ENCODE peak calls at places on chromosomes 4 and X, in four cellular contexts. R, T, M and U are unnamed samples.

GRCh38 chr4:86306816-86307215 is 53.0 kb downstream of the MAPK10 start:
- DNase-seq in M (peak), T (peak), R (peak), U (peak)

GRCh38 chrX:39388730-39389129 is 587.5 kb downstream of the MID1IP1 start:
- DNase-seq in R (no peak), M (no peak), T (no peak), U (no peak)

GRCh38 chrX:122866527-122866926 is 317.6 kb upstream of the GRIA3 start:
- DNase-seq in T (peak), M (peak), R (no peak), U (peak)

GRCh38 chr4:26503427-26503826 is 13.1 kb upstream of the CCKAR start:
- DNase-seq in M (no peak), T (peak), R (no peak), U (no peak)

GRCh38 chr4:70979445-70980008 is 13.9 kb upstream of the DCK start:
- DNase-seq in M (no peak), R (no peak), T (no peak), U (no peak)

GRCh38 chrX:42119076-42119475 is 195.7 kb upstream of the CASK start:
- DNase-seq in T (peak), M (peak), R (no peak), U (no peak)

GRCh38 chrX:45295587-45295986 is 94.9 kb upstream of the DIPK2B start:
- DNase-seq in R (no peak), M (peak), T (peak), U (no peak)

GRCh38 chr4:8125526-8126056 is 33.0 kb downstream of the ABLIM2 start:
- DNase-seq in T (no peak), R (no peak), M (no peak), U (no peak)

GRCh38 chr4:2913168-2913567 is 50.0 kb downstream of the NOP14 start:
- DNase-seq in M (no peak), R (no peak), T (no peak), U (no peak)

GRCh38 chrX:9859711-9860555 is 73.7 kb downstream of the SHROOM2 start:
- DNase-seq in M (peak), R (no peak), T (peak), U (peak)

GRCh38 chr4:109998867-109999303 is 86.2 kb downstream of the EGF start:
- DNase-seq in T (peak), M (peak), R (peak), U (no peak)

GRCh38 chr4:40124690-40125089 is 68.0 kb downstream of the N4BP2 start:
- DNase-seq in R (no peak), T (no peak), M (no peak), U (no peak)

GRCh38 chr4:72300126-72300525 is 268.3 kb downstream of the NPFFR2 start:
- DNase-seq in T (no peak), R (no peak), M (no peak), U (no peak)

GRCh38 chr4:86608757-86609375 is 14.8 kb downstream of the PTPN13 start:
- DNase-seq in T (no peak), M (no peak), R (no peak), U (no peak)

GRCh38 chr4:130808492-130808891 is 1712.5 kb downstream of the C4orf33 start:
- DNase-seq in M (no peak), R (no peak), T (no peak), U (no peak)

GRCh38 chr4:75708218-75708691 is 16.1 kb upstream of the USO1 start:
- DNase-seq in T (no peak), M (no peak), R (no peak), U (no peak)

GRCh38 chrX:133287860-133288259 is 69.7 kb upstream of the TFDP3 start:
- DNase-seq in R (no peak), M (no peak), T (no peak), U (no peak)

GRCh38 chr4:38591617-38592337 is 72.2 kb upstream of the KLF3 start:
- DNase-seq in R (no peak), T (no peak), M (no peak), U (no peak)

GRCh38 chr4:166202991-166203390 is 330.0 kb downstream of the TLL1 start:
- DNase-seq in R (no peak), T (no peak), M (no peak), U (no peak)

GRCh38 chrX:856901-857300 is 226.3 kb downstream of the SHOX start:
- DNase-seq in M (peak), R (no peak), T (no peak), U (no peak)

GRCh38 chr4:22514431-22514830 is 1.4 kb downstream of the ADGRA3 start:
- DNase-seq in T (peak), M (no peak), R (no peak), U (no peak)

GRCh38 chrX:2698604-2699003 is 7.5 kb downstream of the CD99 start:
- DNase-seq in M (no peak), R (no peak), T (no peak), U (no peak)

DNA sequence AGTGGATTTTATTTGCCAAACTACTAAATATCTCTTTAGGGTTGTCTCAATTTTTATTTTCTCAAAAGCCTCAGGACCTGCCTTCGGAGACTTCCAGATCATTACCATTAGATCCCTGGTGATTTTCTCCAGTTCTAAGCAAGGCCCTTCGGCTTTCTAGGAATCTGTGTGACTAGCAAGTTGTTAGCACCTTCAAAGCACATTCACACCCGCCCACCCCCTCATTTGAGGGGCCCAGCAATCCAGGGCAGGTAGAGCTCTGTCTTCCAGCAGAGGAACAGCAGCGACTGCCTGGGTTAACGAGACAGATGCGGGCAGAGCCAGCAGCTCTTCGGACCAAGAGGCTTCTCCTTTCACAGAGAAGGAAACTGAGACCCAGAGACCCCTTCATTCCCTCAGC is 2.0 kb downstream of the WDR1 start:
- DNase-seq in T (no peak), R (no peak), M (no peak), U (no peak)
- H3K4me3 ChIP-seq in T (peak), R (peak), M (peak), U (peak)

DNA sequence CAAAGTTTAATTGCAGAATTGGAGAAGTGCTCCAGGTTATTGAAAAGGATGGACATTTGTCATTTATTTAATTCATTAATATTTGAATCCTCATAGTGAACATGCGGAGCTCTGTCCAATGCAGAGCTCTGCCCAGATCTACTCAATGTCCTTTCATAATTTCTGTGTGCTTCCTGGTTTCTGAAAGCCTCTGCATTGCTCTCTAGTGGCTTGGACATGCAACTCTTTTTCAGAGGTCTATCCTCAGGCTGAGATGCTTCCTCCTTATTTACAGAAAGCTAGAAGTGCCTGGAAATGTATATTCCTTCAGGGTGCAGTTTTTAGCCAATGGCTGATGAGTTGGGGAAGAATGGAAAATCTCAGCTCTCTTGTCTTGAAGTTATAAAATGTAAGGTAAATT is 786.1 kb upstream of the AADAT start:
- DNase-seq in T (no peak), R (no peak), M (no peak), U (no peak)
- TF ChIP-seq CTCF in T (no peak), R (no peak), M (no peak), U (no peak)

GRCh38 chr4:152463562-152463961 is 72.3 kb downstream of the FBXW7 start:
- DNase-seq in T (no peak), R (no peak), M (no peak), U (no peak)

GRCh38 chr4:152462715-152463114 is 73.2 kb downstream of the FBXW7 start:
- DNase-seq in T (no peak), M (peak), R (no peak), U (no peak)

GRCh38 chr4:152464030-152464823 is 71.7 kb downstream of the FBXW7 start:
- DNase-seq in M (no peak), R (no peak), T (no peak), U (no peak)

GRCh38 chr4:152471251-152471792 is 64.6 kb downstream of the FBXW7 start:
- DNase-seq in R (no peak), T (no peak), M (no peak), U (no peak)

DNA sequence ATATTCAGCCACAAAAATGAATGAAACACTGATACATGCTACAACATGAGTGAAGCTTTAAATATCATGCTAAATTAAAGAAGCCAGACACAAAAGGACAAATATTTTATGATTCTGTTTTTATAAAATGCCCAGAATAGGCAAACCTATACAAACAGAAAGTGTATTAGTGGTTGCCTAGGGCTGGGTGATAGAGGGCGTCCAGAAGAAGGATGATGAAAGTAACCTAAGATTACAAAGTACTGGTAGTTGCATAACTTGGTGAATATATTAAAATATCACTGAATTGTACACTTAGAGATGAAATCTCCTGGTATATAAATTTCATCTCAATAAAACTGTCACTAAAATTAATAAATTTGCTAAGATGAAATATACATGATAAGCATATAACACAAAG is 67.5 kb downstream of the FBXW7 start:
- DNase-seq in R (no peak), M (no peak), T (no peak), U (no peak)
- H3K4me3 ChIP-seq in R (no peak), M (no peak), T (no peak), U (no peak)

GRCh38 chrX:106171293-106171692 is 3.2 kb downstream of the PWWP3B start:
- DNase-seq in M (no peak), T (no peak), R (no peak), U (no peak)

GRCh38 chrX:106168107-106168506 is at the start of gene PWWP3B:
- DNase-seq in M (no peak), R (no peak), T (peak), U (no peak)

GRCh38 chrX:106170318-106170717 is 2.2 kb downstream of the PWWP3B start:
- DNase-seq in R (no peak), T (peak), M (peak), U (no peak)
- TF ChIP-seq CTCF in R (peak), T (peak), M (peak), U (no peak)

DNA sequence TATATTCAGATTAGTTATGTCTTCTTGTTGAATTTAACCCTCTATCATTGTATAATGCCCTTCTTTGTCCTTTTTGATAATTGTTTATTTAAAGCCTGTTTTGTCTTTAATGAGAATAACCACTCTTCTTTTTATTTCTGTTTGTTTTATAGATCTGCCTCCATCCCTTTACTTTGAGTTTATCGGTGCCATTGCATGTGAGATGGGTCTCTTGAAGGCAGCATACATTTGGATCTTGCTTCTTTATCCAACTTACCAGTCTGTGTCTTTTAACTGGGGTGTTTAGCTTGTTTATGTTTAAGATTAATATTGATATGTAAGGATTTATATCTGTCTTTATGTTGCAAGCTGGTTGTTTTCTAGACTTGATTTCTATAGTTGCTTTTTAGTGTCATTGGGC is 115.8 kb downstream of the RTL3 start:
- DNase-seq in M (no peak), T (no peak), R (no peak), U (no peak)
- H3K4me3 ChIP-seq in M (no peak), T (no peak), R (no peak), U (no peak)

DNA sequence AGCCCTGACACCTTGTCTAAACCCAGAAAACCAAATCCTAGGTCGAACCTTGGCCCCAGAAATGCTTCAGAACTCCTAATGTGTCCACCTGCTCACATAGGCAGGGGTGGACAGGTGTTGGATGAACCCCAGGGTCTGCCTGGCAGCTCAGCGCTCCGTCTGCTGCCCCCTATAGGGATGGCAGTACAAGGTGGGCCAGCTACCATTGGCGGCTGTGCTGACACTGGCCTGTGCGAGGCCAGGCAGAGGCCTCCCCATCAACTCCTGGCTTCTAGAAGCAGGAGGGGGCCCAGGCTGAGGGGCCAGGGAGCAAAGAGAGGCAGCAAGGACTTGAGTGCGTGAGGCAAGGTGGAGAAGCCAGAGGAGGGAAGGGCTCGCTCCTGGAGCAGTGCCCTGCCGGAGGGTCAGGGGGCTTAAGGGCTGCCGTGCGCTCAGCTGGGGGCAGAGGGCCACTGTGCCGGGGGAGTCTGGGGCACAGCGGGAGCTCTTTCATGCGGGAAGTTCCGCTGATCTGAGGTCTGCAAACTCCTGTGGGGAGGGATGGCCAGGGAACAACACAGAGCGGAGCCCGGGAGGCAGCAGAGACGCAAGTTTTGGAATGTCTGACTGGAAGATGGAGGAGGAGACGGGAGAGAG is 20.6 kb downstream of the CCNQ start:
- DNase-seq in M (no peak), T (no peak), R (no peak), U (no peak)
- TF ChIP-seq CTCF in M (no peak), T (no peak), R (no peak), U (no peak)

GRCh38 chrX:137151403-137151802 is 117.6 kb upstream of the GPR101 start:
- DNase-seq in R (no peak), T (no peak), M (no peak), U (no peak)
- H3K4me3 ChIP-seq in R (no peak), T (no peak), M (no peak), U (no peak)